ENCODE peak calls at places on chromosomes 4 and X, in four cellular contexts. A is heart right ventricle, V is sigmoid colon, C is colonic mucosa. D is an unnamed sample.
A peak's percentile ranks its signal among the peaks of the same experiment; 100 is the strongest.

GRCh38 chrX:43586855-43587254 is 69.2 kb upstream of the MAOA start:
- DNase-seq in V (no peak), C (peak; percentile 51), A (no peak), D (no peak)

GRCh38 chr4:184386271-184386781 is 88.0 kb downstream of the IRF2 start:
- DNase-seq in C (peak; percentile 85), A (peak; percentile 69), V (no peak), D (no peak)

GRCh38 chr4:5972571-5972970 is 45.7 kb downstream of the C4orf50 start:
- DNase-seq in V (peak; percentile 61), C (no peak), A (no peak), D (peak; percentile 50)

GRCh38 chrX:38561951-38562719 is 793 bp downstream of the TSPAN7 start:
- DNase-seq in C (peak; percentile 34), V (peak; percentile 68), A (peak; percentile 6), D (peak; percentile 66)

GRCh38 chr4:52984469-52984868 is 122.4 kb downstream of the RASL11B start:
- DNase-seq in A (no peak), C (no peak), V (no peak), D (no peak)

GRCh38 chr4:66300336-66300934 is 630.1 kb upstream of the EPHA5 start:
- DNase-seq in C (no peak), A (no peak), V (no peak), D (no peak)

GRCh38 chr4:119490335-119490734 is 138.3 kb downstream of the PDE5A start:
- DNase-seq in C (no peak), V (no peak), A (no peak), D (no peak)

GRCh38 chr4:119039779-119040178 is 95.9 kb upstream of the MYOZ2 start:
- DNase-seq in V (no peak), A (no peak), C (no peak), D (no peak)

GRCh38 chr4:100848865-100849264 is 331.0 kb upstream of the EMCN start:
- DNase-seq in C (no peak), A (no peak), V (no peak), D (no peak)

GRCh38 chrX:42094208-42094607 is 170.9 kb upstream of the CASK start:
- DNase-seq in A (no peak), V (no peak), C (no peak), D (no peak)

GRCh38 chr4:110268352-110268751 is 69.9 kb upstream of the ELOVL6 start:
- DNase-seq in V (no peak), A (no peak), C (no peak), D (no peak)

GRCh38 chrX:46326161-46326560 is 219.1 kb downstream of the ZNF674 start:
- DNase-seq in A (no peak), C (no peak), V (no peak), D (no peak)

GRCh38 chrX:46325312-46325877 is 219.8 kb downstream of the ZNF674 start:
- DNase-seq in A (no peak), C (no peak), V (no peak), D (peak; percentile 75)

GRCh38 chrX:46328133-46328532 is 217.1 kb downstream of the ZNF674 start:
- DNase-seq in C (no peak), V (no peak), A (no peak), D (no peak)

GRCh38 chrX:46330513-46330912 is 214.7 kb downstream of the ZNF674 start:
- DNase-seq in V (no peak), A (no peak), C (no peak), D (no peak)

GRCh38 chrX:46327229-46328081 is 217.8 kb downstream of the ZNF674 start:
- DNase-seq in A (peak; percentile 9), C (peak; percentile 43), V (no peak), D (peak; percentile 77)
- H3K4me1 ChIP-seq in A (no peaks in the 10 kb centered on the region), C (no peaks in the 10 kb centered on the region), V (no peaks in the 10 kb centered on the region), D (no peaks in the 10 kb centered on the region)

GRCh38 chr4:48138511-48138910 is 4.5 kb upstream of the TXK start:
- DNase-seq in A (no peak), C (no peak), V (no peak), D (no peak)

GRCh38 chr4:48139688-48140087 is 5.6 kb upstream of the TXK start:
- DNase-seq in V (no peak), A (no peak), C (no peak), D (no peak)

GRCh38 chr4:48137766-48138349 is 3.8 kb upstream of the TXK start:
- DNase-seq in V (no peak), C (no peak), A (no peak), D (no peak)

GRCh38 chr4:48138936-48139335 is 4.9 kb upstream of the TXK start:
- DNase-seq in A (no peak), C (no peak), V (no peak), D (no peak)

DNA sequence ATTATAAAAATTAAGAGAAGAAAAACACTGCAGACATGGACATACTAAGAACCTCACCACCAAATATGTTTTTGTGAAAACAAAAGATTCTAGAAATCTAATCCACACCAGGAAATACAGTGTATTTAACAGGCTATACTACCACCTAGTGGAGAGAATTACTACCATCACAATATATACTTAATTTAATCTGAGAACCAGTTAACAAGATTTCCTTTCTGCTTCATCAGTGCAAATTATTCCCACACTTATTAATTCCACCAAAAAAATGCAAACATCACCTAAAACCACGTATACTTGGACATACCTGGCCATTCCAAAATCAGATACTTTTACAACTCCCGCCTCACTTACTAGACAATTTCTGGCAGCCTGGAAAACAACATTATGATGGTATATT is 7.0 kb upstream of the TXK start:
- DNase-seq in V (no peak), A (no peak), C (no peak), D (no peak)
- TF ChIP-seq CTCF in V (no peak), A (peak; percentile 32), C (peak; percentile 55), D (peak; percentile 60)

DNA sequence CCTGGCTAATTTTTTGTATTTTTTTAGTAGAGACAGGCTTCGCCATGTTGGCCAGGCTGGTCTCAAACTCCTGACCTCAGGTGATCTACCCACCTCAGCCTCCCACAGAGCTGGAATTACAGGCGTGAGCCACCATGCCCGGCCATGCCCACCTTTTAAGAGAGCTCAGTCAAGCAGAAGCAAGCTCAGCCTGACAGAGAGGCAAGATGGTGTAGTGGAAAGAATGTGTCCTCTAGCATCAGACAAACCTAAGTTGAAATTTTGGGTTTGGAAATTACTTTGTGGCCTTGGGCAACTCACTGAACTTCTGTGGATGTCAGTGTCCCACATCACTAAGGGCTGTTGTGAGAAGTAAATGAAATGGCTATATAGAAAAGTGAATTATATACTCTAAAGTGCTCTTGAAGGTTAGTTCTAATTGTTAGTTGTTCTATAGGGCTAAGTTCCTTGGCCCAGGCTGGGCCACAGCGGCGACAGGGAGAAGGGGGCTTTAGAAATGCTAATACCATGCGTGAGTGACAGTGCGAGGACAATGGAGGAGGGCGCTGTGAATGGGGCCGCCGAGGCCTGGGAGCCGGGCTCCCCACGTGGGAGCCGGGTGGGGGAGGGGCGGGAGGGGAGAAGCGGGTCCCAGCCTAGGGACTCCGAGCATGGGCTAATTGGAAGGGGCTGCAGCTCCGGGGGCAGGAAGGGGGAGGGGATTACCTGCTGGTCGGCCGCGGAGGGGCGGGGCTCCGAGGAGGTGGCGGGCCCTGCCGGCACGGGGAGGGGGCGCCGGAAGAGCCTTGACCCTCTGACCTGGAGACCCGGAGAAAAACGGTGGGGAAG is 15.6 kb downstream of the PJA1 start:
- DNase-seq in A (no peak), V (no peak), C (peak; percentile 7), D (no peak)
- H3K4me3 ChIP-seq in A (no peak overlapping the region), V (no peak overlapping the region), C (no peak overlapping the region), D (no peak overlapping the region)

GRCh38 chr4:544386-545105 is 31.5 kb downstream of the TMEM271 start:
- DNase-seq in V (no peak), A (no peak), C (no peak), D (peak; percentile 39)

GRCh38 chr4:541271-541670 is 34.8 kb downstream of the TMEM271 start:
- DNase-seq in V (no peak), C (no peak), A (no peak), D (no peak)

GRCh38 chr4:548976-549375 is 27.1 kb downstream of the TMEM271 start:
- DNase-seq in A (no peak), V (no peak), C (no peak), D (no peak)

GRCh38 chr4:545612-546011 is 30.5 kb downstream of the TMEM271 start:
- DNase-seq in A (no peak), V (no peak), C (no peak), D (peak; percentile 36)
- H3K4me1 ChIP-seq in A (no peaks in the 10 kb centered on the region), V (no peaks in the 10 kb centered on the region), C (no peaks in the 10 kb centered on the region), D (no peaks in the 10 kb centered on the region)

GRCh38 chr4:40511017-40511614 is 118.5 kb downstream of the RBM47 start:
- DNase-seq in C (peak; percentile 52), A (no peak), V (no peak), D (no peak)

GRCh38 chr4:40502936-40503335 is 126.7 kb downstream of the RBM47 start:
- DNase-seq in C (no peak), A (no peak), V (no peak), D (no peak)

GRCh38 chr4:40506492-40506891 is 123.2 kb downstream of the RBM47 start:
- DNase-seq in A (no peak), V (no peak), C (no peak), D (no peak)

GRCh38 chr4:40506066-40506465 is 123.6 kb downstream of the RBM47 start:
- DNase-seq in V (no peak), C (no peak), A (no peak), D (no peak)

DNA sequence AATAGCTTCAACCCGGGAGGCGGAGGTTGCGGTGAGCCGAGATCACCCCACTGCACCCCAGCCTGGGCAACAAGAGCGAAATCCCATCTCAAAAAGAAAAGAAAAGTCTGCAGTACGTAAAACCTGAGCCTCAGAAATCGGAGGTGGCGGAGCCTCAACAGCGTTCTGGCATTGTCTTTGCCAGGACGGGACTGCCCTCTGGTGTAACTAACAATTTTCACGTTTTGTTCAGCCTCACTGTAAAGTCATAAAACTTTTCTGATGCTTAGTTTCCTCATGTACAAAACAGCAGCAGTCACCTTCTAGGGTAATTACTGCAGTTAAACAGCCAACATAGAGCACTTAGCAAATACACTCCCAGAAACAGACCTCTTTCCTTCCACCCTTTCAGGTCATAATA is 121.7 kb downstream of the RBM47 start:
- DNase-seq in A (no peak), V (no peak), C (peak; percentile 76), D (no peak)
- TF ChIP-seq CTCF in A (no peak), V (no peak), C (peak; percentile 11), D (peak; percentile 14)

GRCh38 chr4:99285387-99285786 is 5.4 kb downstream of the ADH1A start:
- DNase-seq in A (no peak), V (no peak), C (no peak), D (no peak)

GRCh38 chr4:99293357-99293756 is 2.6 kb upstream of the ADH1A start:
- DNase-seq in C (no peak), A (no peak), V (no peak), D (no peak)

GRCh38 chr4:99290848-99291786 is at the start of gene ADH1A:
- DNase-seq in C (no peak), A (no peak), V (no peak), D (no peak)
- H3K4me3 ChIP-seq in C (no peak within 1 kb of the TSS), A (no peak within 1 kb of the TSS), V (no peak within 1 kb of the TSS), D (no peak within 1 kb of the TSS)

DNA sequence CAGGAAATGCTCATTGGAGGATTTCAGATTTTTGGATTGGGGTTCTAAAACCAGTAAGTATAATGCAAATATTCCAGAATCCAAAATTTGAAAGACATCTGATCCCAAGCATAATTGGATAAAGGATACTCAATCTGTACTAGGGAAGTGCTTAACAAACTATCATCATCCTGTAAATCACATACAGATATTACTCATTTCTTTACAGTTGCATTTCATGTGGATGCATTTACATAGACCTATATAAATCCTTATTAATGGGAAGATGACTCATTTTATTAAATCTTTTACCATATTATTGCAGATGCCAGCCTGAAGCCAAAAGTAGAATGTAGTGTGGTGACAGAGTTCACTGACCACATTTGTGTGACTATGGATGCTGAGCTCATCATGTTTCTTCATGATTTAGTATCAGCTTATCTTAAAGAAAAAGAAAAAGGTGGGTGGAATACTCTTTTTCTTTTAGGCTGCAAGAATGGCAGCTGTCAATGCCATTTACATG is 22.4 kb upstream of the ADAD1 start:
- DNase-seq in A (no peak), C (no peak), V (no peak), D (no peak)
- H3K4me1 ChIP-seq in A (no peaks in the 10 kb centered on the region), C (no peaks in the 10 kb centered on the region), V (no peaks in the 10 kb centered on the region), D (no peaks in the 10 kb centered on the region)

D was measured in kidney.